ENCODE peak calls at places on chromosomes 2 and 18, in seven cellular contexts. Y, F, V, C, S, L and D are unnamed samples. For H3K36me3, the result is how much of the 10 kb centered on the place peaks cover.

GRCh38 chr18:37537868-37538525 is 27.6 kb downstream of the CELF4 start:
- DNase-seq in F (peak), S (peak), Y (peak), L (no peak), C (no peak), V (peak), D (no peak)

GRCh38 chr2:183493060-183493459 is 368.8 kb downstream of the NUP35 start:
- DNase-seq in L (no peak), Y (no peak), V (no peak), S (no peak), F (no peak), C (no peak), D (no peak)

GRCh38 chr2:131081190-131081589 is 12.1 kb downstream of the FAM168B start:
- DNase-seq in V (no peak), C (no peak), L (no peak), F (no peak), Y (no peak), S (no peak), D (no peak)

GRCh38 chr2:12717988-12718661 is 1.4 kb downstream of the TRIB2 start:
- DNase-seq in S (no peak), L (no peak), F (no peak), V (no peak), C (peak), Y (peak), D (no peak)

GRCh38 chr2:64604929-64605550 is 48.7 kb downstream of the SERTAD2 start:
- DNase-seq in C (no peak), S (peak), F (no peak), Y (peak), V (peak), L (no peak), D (peak)

GRCh38 chr18:47881752-47882455 is 48.6 kb downstream of the SMAD2 start:
- DNase-seq in V (no peak), S (peak), L (no peak), F (no peak), Y (no peak), C (no peak), D (no peak)

GRCh38 chr2:132883430-132883829 is 213.4 kb upstream of the LYPD1 start:
- DNase-seq in V (no peak), F (no peak), S (no peak), C (no peak), L (no peak), Y (peak), D (no peak)

GRCh38 chr2:201396595-201396994 is 39.5 kb upstream of the FLACC1 start:
- DNase-seq in C (no peak), S (no peak), Y (no peak), V (no peak), F (no peak), L (no peak), D (no peak)

GRCh38 chr2:133293544-133294270 is 274.6 kb downstream of the NCKAP5 start:
- DNase-seq in F (no peak), C (no peak), L (no peak), V (no peak), Y (no peak), S (no peak), D (peak)

GRCh38 chr2:211175956-211176355 is 619.6 kb downstream of the CPS1 start:
- DNase-seq in Y (no peak), V (no peak), F (no peak), S (no peak), L (no peak), C (no peak), D (no peak)

GRCh38 chr2:140624188-140624587 is 1506.6 kb downstream of the LRP1B start:
- DNase-seq in L (no peak), C (no peak), F (no peak), S (no peak), V (no peak), Y (no peak), D (no peak)

GRCh38 chr2:158760887-158761286 is 34.2 kb upstream of the DAPL1 start:
- DNase-seq in V (no peak), L (no peak), S (no peak), F (no peak), Y (no peak), C (no peak), D (no peak)

GRCh38 chr2:226490172-226490571 is 309.4 kb downstream of the IRS1 start:
- DNase-seq in V (no peak), F (no peak), L (no peak), C (no peak), Y (no peak), S (no peak), D (no peak)

GRCh38 chr2:38065502-38066135 is 10.3 kb downstream of the CYP1B1 start:
- DNase-seq in F (no peak), C (no peak), L (no peak), S (no peak), V (no peak), Y (no peak), D (no peak)

GRCh38 chr2:20302019-20302418 is 48.6 kb downstream of the PUM2 start:
- DNase-seq in F (no peak), L (no peak), S (no peak), Y (no peak), C (no peak), V (no peak), D (no peak)

GRCh38 chr2:20300656-20301055 is 50.0 kb downstream of the PUM2 start:
- DNase-seq in S (no peak), L (no peak), F (no peak), V (no peak), Y (no peak), C (no peak), D (no peak)

GRCh38 chr2:20304411-20304810 is 46.2 kb downstream of the PUM2 start:
- DNase-seq in S (peak), V (no peak), F (no peak), C (no peak), L (no peak), Y (no peak), D (no peak)

GRCh38 chr2:20294231-20294630 is 56.4 kb downstream of the PUM2 start:
- DNase-seq in C (no peak), V (no peak), S (no peak), Y (no peak), F (no peak), L (no peak), D (no peak)

GRCh38 chr2:20299113-20299512 is 51.5 kb downstream of the PUM2 start:
- DNase-seq in L (no peak), Y (no peak), V (no peak), S (no peak), C (no peak), F (no peak), D (no peak)
- H3K36me3 ChIP-seq in L (under half), Y (under half), V (under half), S (under half), C (under half), F (under half), D (under half)

DNA sequence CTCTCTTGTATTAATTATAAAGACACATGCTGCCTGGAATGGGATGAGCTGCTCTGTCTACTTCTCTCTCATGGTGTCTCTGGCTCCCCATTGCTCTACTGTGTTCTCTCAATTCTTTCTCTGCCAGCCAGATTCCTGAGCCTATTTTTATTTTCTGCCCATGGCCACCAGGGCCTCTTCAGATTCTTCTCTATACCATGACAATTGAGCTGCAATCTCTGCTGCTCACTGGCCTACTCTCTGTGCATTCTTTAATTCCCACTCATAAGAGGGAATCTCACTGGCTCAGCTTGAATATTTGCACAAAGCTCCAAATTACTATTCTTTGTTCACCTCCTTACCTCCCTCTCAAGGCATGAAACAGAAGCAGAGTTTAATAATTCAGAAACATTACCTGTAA is 161.4 kb upstream of the GULP1 start:
- DNase-seq in F (no peak), L (no peak), Y (no peak), S (no peak), C (no peak), V (no peak), D (no peak)
- TF ChIP-seq CTCF in F (no peak), L (no peak), Y (no peak), S (no peak), C (no peak), V (no peak), D (no peak)

DNA sequence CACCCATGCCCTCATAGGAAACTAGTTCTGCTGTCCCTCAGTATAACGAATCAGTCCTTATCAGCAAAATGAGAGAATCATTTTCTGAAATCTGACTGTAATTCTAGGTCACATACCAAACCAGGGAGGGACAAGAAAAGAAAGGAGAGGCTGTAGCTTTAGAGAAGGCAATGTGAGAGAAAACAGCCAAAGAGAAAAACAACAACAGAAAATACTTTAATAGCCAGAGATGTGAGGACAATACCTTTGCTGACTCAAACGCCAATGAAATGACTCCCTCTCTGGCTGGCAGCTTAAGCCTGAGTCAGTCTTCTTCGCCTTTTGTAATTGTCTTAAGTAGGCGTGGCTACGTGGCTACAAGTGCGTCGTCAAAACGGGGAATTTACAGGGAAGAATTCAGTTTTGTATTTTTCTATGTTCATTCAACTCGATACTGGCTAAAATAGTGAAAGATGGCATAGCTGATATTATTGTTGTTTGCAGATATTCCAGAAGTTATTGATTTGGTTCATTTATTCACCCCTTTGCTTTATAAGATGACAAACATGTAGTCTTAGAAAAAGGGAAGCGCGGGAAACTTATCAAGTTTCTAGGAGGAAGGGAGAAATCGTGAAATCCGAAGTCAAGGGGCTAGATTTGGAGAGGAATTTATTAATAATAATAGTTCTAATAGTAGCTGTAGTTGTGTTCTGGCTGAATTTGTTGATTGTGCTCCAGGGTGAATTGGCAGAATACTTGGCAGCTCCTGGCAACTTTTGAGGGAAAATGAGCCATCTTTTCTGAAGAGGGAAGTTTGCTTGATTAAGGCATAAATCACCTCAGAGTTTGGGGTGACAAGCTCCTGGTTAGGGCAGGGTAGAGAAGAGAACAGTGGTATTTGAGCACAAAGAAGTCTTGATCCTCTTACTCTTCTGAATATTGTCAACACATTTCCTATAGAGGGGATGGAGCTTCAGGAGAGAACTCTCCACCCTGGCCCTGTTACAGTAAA is at the start of gene IL1A:
- DNase-seq in L (no peak), V (no peak), Y (no peak), F (no peak), S (peak), C (no peak), D (no peak)
- H3K4me3 ChIP-seq in L (no peak), V (no peak), Y (no peak), F (no peak), S (peak), C (no peak), D (no peak)

GRCh38 chr18:2913398-2914005 is 66.7 kb downstream of the EMILIN2 start:
- DNase-seq in V (peak), Y (no peak), S (no peak), F (no peak), L (no peak), C (peak), D (no peak)

GRCh38 chr18:2917255-2918047 is 70.6 kb downstream of the EMILIN2 start:
- DNase-seq in V (peak), C (no peak), S (no peak), F (no peak), Y (no peak), L (no peak), D (no peak)

GRCh38 chr18:2914185-2914584 is 67.4 kb downstream of the EMILIN2 start:
- DNase-seq in Y (no peak), L (no peak), C (peak), V (peak), F (peak), S (no peak), D (no peak)

GRCh38 chr18:2914844-2915243 is 68.0 kb downstream of the EMILIN2 start:
- DNase-seq in F (peak), C (peak), V (peak), L (no peak), Y (no peak), S (no peak), D (no peak)

DNA sequence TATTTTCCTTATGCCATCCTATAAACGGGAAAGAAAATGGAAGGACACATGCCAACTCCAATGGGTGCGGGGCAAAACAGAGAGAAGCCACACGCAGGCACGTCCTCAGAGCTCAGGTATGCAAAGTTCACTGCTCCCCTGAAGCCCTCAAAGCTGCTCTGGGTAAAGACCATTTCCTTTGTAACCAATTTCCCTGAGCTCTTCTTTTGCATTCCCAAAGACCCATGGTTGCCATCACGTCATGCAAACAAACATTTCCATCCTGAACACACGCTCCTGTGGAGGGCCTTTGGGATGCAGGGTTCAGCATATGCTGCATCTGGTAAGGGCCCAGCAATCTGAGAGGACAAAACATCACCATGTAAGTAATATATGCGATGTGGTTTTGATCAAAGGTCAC is 69.4 kb downstream of the EMILIN2 start:
- DNase-seq in F (no peak), V (no peak), L (no peak), S (no peak), Y (no peak), C (peak), D (no peak)
- H3K36me3 ChIP-seq in F (under half), V (under half), L (under half), S (under half), Y (under half), C (under half), D (under half)

GRCh38 chr2:61910603-61911002 is 5.1 kb downstream of the COMMD1 start:
- DNase-seq in V (no peak), C (no peak), S (no peak), L (no peak), F (no peak), Y (no peak), D (no peak)
- TF ChIP-seq CTCF in V (no peak), C (no peak), S (no peak), L (no peak), F (peak), Y (peak), D (peak)

GRCh38 chr2:237411683-237412349 is 2.1 kb downstream of the COL6A3 start:
- DNase-seq in L (no peak), S (no peak), Y (no peak), C (no peak), V (no peak), F (peak), D (no peak)
- H3K4me3 ChIP-seq in L (no peak), S (peak), Y (no peak), C (no peak), V (peak), F (peak), D (peak)